ENCODE peak calls at places on chromosomes 11 and 22, in eight cellular contexts. V is AG09319, J is nephron progenitor cell, B is NCI-H460, P is neural progenitor cell, A is NCI-H1092, U is substantia nigra, I is spleen. G is an unnamed sample.

GRCh38 chr11:42462558-42463310 is 849.1 kb upstream of the API5 start:
- DNase-seq in J (no peak), B (no peak), U (no peak), I (no peak), V (no peak), P (no peak), A (no peak), G (no peak)

GRCh38 chr11:104997288-104997687 is 25.7 kb downstream of the CASP5 start:
- DNase-seq in B (peak), P (no peak), V (no peak), A (no peak), J (no peak), U (no peak), I (no peak), G (peak)

GRCh38 chr11:27864046-27865025 is 164.1 kb upstream of the BDNF start:
- DNase-seq in P (peak), I (no peak), J (peak), A (no peak), V (no peak), U (no peak), B (no peak), G (no peak)

GRCh38 chr11:16606784-16607674 is 131.4 kb upstream of the C11orf58 start:
- DNase-seq in V (no peak), A (peak), J (peak), I (peak), U (no peak), B (no peak), P (peak), G (peak)

GRCh38 chr22:38017272-38017920 is 33.0 kb upstream of the SOX10 start:
- DNase-seq in U (peak), P (no peak), J (no peak), A (no peak), B (no peak), V (peak), I (no peak), G (peak)

GRCh38 chr11:75773595-75774353 is 5.2 kb downstream of the DGAT2 start:
- DNase-seq in P (no peak), J (no peak), I (peak), U (no peak), V (no peak), A (no peak), B (no peak), G (peak)

GRCh38 chr11:132134322-132134721 is 763.9 kb downstream of the NTM start:
- DNase-seq in P (no peak), A (no peak), U (no peak), J (no peak), I (no peak), V (no peak), B (no peak), G (no peak)

GRCh38 chr11:125069796-125070195 is 6.7 kb downstream of the SLC37A2 start:
- DNase-seq in I (peak), B (no peak), U (no peak), V (no peak), P (no peak), J (no peak), A (no peak), G (peak)

GRCh38 chr22:19497245-19497644 is 17.5 kb downstream of the CDC45 start:
- DNase-seq in U (no peak), A (no peak), J (no peak), V (no peak), B (no peak), I (no peak), P (no peak), G (peak)

GRCh38 chr22:50542416-50542927 is 3.2 kb upstream of the KLHDC7B start:
- DNase-seq in U (no peak), V (no peak), A (no peak), P (no peak), B (no peak), J (no peak), I (peak), G (peak)